ENCODE peak calls at places on chromosomes 3 and 15, in nine cellular contexts. S is right cardiac atrium; O is GM13977; N is GDM1; A is amniotic epithelial cell; Z is stimulated activated CD8-positive, alpha-beta memory T cell treated with anti-CD3 and anti-CD28 coated beads, Interleukin-2, amount 100 ng/mL, for 48 hours; F is GM18507; V is uterus; P is activated CD4-positive, alpha-beta T cell treated with anti-CD3 and anti-CD28 coated beads, Interleukin-2, amount 50 U/mL, for 24 hours. U is an unnamed sample.

GRCh38 chr3:36058404-36059035 is 321.8 kb upstream of the STAC start:
- DNase-seq in Z (no peak), S (no peak), O (no peak), F (no peak), N (no peak), P (no peak), V (no peak), A (no peak), U (no peak)

GRCh38 chr3:147793841-147794240 is 384.7 kb downstream of the ZIC1 start:
- DNase-seq in A (no peak), V (no peak), S (no peak), N (no peak), O (no peak), F (no peak), Z (no peak), P (no peak), U (no peak)

GRCh38 chr3:187290561-187290960 is 976 bp downstream of the MASP1 start:
- DNase-seq in Z (no peak), S (no peak), P (no peak), O (no peak), N (no peak), V (no peak), F (no peak), A (peak), U (no peak)

GRCh38 chr15:39856357-39856756 is 63.7 kb downstream of the GPR176 start:
- DNase-seq in S (no peak), A (no peak), F (no peak), Z (no peak), N (no peak), V (no peak), O (no peak), P (no peak), U (no peak)

GRCh38 chr3:35223636-35224035 is 415.7 kb upstream of the ARPP21 start:
- DNase-seq in O (no peak), P (no peak), A (no peak), F (no peak), V (no peak), S (no peak), N (no peak), Z (no peak), U (no peak)

GRCh38 chr15:101043911-101044624 is 124.9 kb downstream of the LRRK1 start:
- DNase-seq in V (peak), Z (no peak), O (no peak), A (no peak), P (no peak), N (no peak), S (peak), F (no peak), U (peak)

GRCh38 chr3:51673802-51674654 is 3.0 kb downstream of the TEX264 start:
- DNase-seq in A (no peak), F (no peak), N (no peak), Z (no peak), P (no peak), V (no peak), S (no peak), O (no peak), U (peak)

GRCh38 chr3:177195242-177195940 is 1.9 kb downstream of the TBL1XR1 start:
- DNase-seq in Z (no peak), A (no peak), S (no peak), V (peak), N (no peak), F (no peak), P (no peak), O (no peak), U (no peak)

GRCh38 chr3:157388051-157388450 is 48.6 kb upstream of the PTX3 start:
- DNase-seq in Z (no peak), N (no peak), V (no peak), P (no peak), A (no peak), S (no peak), O (no peak), F (no peak), U (no peak)

GRCh38 chr15:88681610-88682221 is 42.9 kb downstream of the ISG20 start:
- DNase-seq in F (no peak), P (no peak), O (no peak), S (peak), N (no peak), Z (no peak), V (no peak), A (no peak), U (no peak)